ENCODE peak calls at places on chromosomes 12 and 14, in eight cellular contexts. U, F, S, W, Y, M, N and Z are unnamed samples.
A peak's percentile ranks its signal among the peaks of the same experiment; 100 is the strongest.

GRCh38 chr12:75974323-75975273 is 57.0 kb downstream of the PHLDA1 start:
- DNase-seq in U (no peak), F (no peak), S (no peak), W (no peak), Y (no peak), M (no peak), N (no peak), Z (no peak)

GRCh38 chr12:117188961-117189724 is 1.1 kb downstream of the FBXO21 start:
- DNase-seq in U (no peak), F (no peak), S (peak; percentile 61), W (no peak), Y (no peak), M (peak; percentile 46), N (no peak), Z (no peak)

GRCh38 chr14:95488376-95489162 is 27.9 kb downstream of the SYNE3 start:
- DNase-seq in U (no peak), F (no peak), S (no peak), W (peak; percentile 85), Y (no peak), M (no peak), N (no peak), Z (no peak)

GRCh38 chr14:42554091-42554490 is 947.4 kb downstream of the LRFN5 start:
- DNase-seq in U (no peak), F (no peak), S (no peak), W (no peak), Y (no peak), M (no peak), N (no peak), Z (no peak)

GRCh38 chr12:62127516-62127915 is 132.7 kb upstream of the USP15 start:
- DNase-seq in U (no peak), F (no peak), S (no peak), W (no peak), Y (no peak), M (no peak), N (no peak), Z (no peak)

GRCh38 chr14:37655418-37655817 is 60.0 kb downstream of the TTC6 start:
- DNase-seq in U (no peak), F (no peak), S (peak; percentile 21), W (no peak), Y (no peak), M (peak; percentile 34), N (no peak), Z (no peak)

GRCh38 chr12:81543621-81544139 is 215.5 kb downstream of the PPFIA2 start:
- DNase-seq in U (no peak), F (no peak), S (no peak), W (no peak), Y (no peak), M (no peak), N (no peak), Z (no peak)

GRCh38 chr12:93729934-93730333 is 52.8 kb downstream of the CRADD start:
- DNase-seq in U (no peak), F (no peak), S (no peak), W (no peak), Y (no peak), M (no peak), N (no peak), Z (no peak)

GRCh38 chr14:85093631-85094330 is 436.2 kb upstream of the FLRT2 start:
- DNase-seq in U (no peak), F (no peak), S (peak; percentile 42), W (no peak), Y (no peak), M (no peak), N (no peak), Z (no peak)

GRCh38 chr12:92943482-92944250 is 14.6 kb upstream of the EEA1 start:
- DNase-seq in U (no peak), F (no peak), S (peak; percentile 82), W (no peak), Y (no peak), M (peak; percentile 47), N (no peak), Z (no peak)

GRCh38 chr14:85444685-85445084 is 85.3 kb upstream of the FLRT2 start:
- DNase-seq in U (peak; percentile 77), F (no peak), S (peak; percentile 60), W (no peak), Y (no peak), M (no peak), N (no peak), Z (no peak)

GRCh38 chr12:121794532-121795028 is 1.1 kb upstream of the RHOF start:
- DNase-seq in U (no peak), F (peak; percentile 54), S (no peak), W (peak; percentile 72), Y (no peak), M (no peak), N (no peak), Z (no peak)

GRCh38 chr12:41545761-41546160 is 357.6 kb downstream of the PDZRN4 start:
- DNase-seq in U (no peak), F (no peak), S (no peak), W (no peak), Y (no peak), M (no peak), N (no peak), Z (no peak)

GRCh38 chr12:7605900-7606465 is 59.7 kb downstream of the APOBEC1 start:
- DNase-seq in U (no peak), F (no peak), S (no peak), W (no peak), Y (no peak), M (no peak), N (no peak), Z (no peak)

GRCh38 chr14:100820945-100821344 is 5.0 kb upstream of the MEG3 start:
- DNase-seq in U (no peak), F (no peak), S (no peak), W (no peak), Y (no peak), M (no peak), N (no peak), Z (no peak)

GRCh38 chr12:124453419-124454351 is 113.7 kb downstream of the NCOR2 start:
- DNase-seq in U (peak; percentile 70), F (peak; percentile 87), S (peak; percentile 30), W (peak; percentile 97), Y (peak; percentile 73), M (peak; percentile 79), N (peak; percentile 85), Z (no peak)

GRCh38 chr14:32083789-32084188 is 6.7 kb downstream of the ARHGAP5 start:
- DNase-seq in U (no peak), F (no peak), S (no peak), W (no peak), Y (no peak), M (no peak), N (no peak), Z (no peak)

GRCh38 chr12:402127-402456 is 648 bp downstream of the CCDC77 start:
- DNase-seq in U (peak; percentile 32), F (peak; percentile 11), S (peak; percentile 65), W (no peak), Y (no peak), M (peak; percentile 61), N (no peak), Z (no peak)

GRCh38 chr12:3622732-3623690 is 129.9 kb downstream of the CRACR2A start:
- DNase-seq in U (no peak), F (no peak), S (no peak), W (no peak), Y (no peak), M (no peak), N (no peak), Z (no peak)